ENCODE peak calls at places on chromosomes 3 and 15, in four cellular contexts. Z is uterus, R is heart left ventricle, X is body of pancreas. P is an unnamed sample.

GRCh38 chr3:45571969-45572368 is 22.6 kb upstream of the LIMD1 start:
- DNase-seq in Z (no peak), R (no peak), X (no peak), P (no peak)

GRCh38 chr3:32383136-32383711 is 8.4 kb upstream of the CMTM7 start:
- DNase-seq in Z (no peak), R (no peak), X (no peak), P (no peak)

GRCh38 chr15:70669966-70670658 is 93.2 kb downstream of the UACA start:
- DNase-seq in Z (no peak), R (peak), X (peak), P (no peak)

GRCh38 chr3:184632551-184632950 is 71.0 kb downstream of the EPHB3 start:
- DNase-seq in Z (no peak), R (no peak), X (no peak), P (no peak)

GRCh38 chr3:112531358-112531781 is 30.4 kb downstream of the ATG3 start:
- DNase-seq in Z (no peak), R (no peak), X (no peak), P (no peak)

GRCh38 chr3:145359040-145359439 is 801.9 kb downstream of the PLOD2 start:
- DNase-seq in Z (no peak), R (no peak), X (no peak), P (no peak)

GRCh38 chr3:59327324-59327939 is 277.6 kb upstream of the CFAP20DC start:
- DNase-seq in Z (no peak), R (no peak), X (no peak), P (no peak)

GRCh38 chr3:42369304-42369703 is 41.1 kb downstream of the LYZL4 start:
- DNase-seq in Z (peak), R (peak), X (no peak), P (no peak)

GRCh38 chr15:33160054-33160453 is 34.5 kb downstream of the FMN1 start:
- DNase-seq in Z (no peak), R (no peak), X (no peak), P (no peak)

GRCh38 chr3:155805802-155806618 is at the start of gene C3orf33:
- DNase-seq in Z (peak), R (peak), X (peak), P (no peak)
- TF ChIP-seq CTCF in Z (peak), R (peak), X (peak), P (peak)

DNA sequence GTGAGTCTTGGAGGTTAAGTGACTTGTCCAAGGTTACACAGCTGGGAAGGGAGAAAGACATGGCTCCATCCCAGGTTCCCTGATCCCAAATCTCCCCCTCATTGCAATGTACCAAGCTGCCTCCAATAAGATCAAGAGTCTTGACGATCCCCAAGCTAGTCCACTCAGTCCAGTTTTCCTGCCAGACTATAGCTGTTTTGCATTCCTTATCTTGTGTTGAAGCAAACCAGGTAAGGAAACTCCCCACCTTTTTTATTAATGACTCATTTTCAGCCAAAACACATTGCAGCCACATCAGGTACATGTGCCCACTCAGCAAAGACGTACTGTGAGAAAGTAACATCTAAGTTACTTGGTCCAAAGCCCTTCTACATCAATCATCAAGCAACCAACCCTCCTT is 41.9 kb downstream of the LIPC start:
- DNase-seq in Z (no peak), R (no peak), X (no peak), P (no peak)
- TF ChIP-seq POLR2A in Z (no peak), R (no peak), X (peak), P (no peak)

DNA sequence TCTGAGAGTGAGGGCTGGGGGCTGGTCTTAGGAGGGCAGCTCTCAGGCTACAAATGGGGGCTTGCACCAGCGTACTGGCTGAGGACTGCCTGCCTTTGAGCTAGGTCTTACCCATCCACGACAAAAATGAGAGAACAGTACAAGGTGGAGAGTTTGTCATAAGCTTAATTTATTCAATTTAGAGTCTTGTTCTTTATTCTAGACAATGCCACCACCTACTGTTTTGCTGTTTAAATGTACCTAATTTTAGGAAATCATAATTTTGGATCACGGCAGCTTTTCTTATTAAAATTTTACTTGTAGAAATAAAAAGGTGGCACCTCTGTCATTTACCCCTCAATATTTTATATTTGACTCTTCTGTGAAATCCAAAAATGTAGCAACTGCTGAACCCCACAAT is 88.4 kb downstream of the SLCO3A1 start:
- DNase-seq in Z (no peak), R (no peak), X (no peak), P (no peak)
- TF ChIP-seq CTCF in Z (no peak), R (no peak), X (no peak), P (no peak)

DNA sequence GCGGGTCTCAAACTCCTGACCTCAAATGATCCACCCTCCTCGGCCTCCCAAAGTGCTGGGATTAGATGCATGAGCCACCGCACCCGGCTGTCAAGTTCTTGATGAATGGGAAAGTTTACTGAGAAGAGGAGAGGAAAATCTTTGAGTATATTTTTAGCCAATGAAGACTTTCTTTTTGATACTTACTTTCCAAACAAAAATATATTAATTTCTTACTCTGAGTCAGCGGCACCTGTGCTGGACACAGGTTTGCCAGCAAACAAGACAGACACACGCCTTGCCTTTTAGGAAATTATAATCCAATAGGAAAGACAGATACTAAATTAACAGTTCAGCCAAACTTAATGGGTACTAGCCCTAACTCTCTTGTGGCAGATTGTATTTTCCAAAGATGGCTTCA is 166.6 kb downstream of the SHQ1 start:
- DNase-seq in Z (no peak), R (no peak), X (no peak), P (no peak)
- TF ChIP-seq POLR2A in Z (no peak), R (no peak), X (no peak), P (no peak)

DNA sequence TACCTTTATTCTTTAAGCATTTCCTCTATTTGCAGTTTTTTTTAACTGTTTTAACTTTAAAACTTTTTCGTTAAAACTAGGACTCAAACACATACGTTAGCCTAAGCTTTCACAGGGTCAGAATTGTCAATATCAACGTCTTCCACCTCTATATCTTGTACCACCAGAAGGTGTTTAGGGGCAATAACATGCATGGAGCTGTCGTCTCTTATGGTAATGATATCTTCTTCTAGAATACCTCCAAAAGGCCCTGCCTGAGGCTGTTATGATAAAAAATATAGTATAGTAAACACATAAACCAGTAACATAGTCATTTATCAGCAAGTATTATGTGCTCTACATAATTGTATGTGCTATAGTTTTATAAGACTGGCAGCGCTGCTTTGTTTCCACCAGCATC is 76.3 kb upstream of the MLF1 start:
- DNase-seq in Z (no peak), R (no peak), X (no peak), P (no peak)
- TF ChIP-seq CTCF in Z (no peak), R (no peak), X (no peak), P (no peak)

DNA sequence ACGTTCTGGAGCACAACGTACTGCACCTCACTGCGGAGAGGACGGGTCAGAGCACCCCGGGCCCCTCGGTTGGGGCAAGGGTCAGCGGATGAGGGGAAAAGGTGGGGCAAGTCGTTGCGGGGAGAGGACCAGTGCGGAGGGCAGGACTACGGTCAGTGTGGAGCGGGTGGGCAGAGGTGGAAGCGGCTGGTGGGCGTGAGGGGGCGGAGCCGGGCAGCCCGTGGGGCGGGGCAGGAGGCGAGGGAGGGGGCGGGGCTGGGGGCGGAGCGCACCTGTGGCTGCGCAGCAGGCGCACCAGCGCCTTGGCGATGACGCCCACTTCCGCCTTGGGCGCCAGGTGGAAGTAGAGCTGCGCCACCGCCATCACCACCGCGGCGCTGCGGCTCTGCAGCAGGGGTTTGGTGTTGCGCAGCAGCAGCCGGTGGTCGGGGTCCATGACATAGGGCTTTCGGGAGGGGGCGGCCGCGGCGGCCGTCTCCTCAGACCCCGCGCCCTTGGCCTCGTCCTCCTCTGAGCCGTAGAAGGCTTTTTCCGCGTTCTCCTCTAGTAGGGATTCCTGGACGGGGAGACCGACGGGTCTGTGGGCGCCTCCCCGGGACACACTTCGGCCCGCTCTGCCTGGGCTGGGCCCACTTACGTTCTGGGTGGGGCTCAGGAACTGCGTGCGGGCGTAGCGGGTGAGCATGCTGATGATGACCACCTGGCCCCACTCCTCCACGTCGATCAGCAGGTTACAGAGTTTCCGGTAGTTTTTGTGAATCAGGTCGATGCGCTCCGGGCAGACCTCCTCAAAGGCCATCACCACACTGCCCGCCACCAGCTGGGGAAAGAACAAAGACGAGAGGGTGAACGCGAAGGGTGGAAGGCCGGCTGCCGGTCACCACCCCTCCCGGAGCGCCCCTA is 29.2 kb downstream of the AP3B2 start:
- DNase-seq in Z (no peak), R (no peak), X (peak), P (no peak)
- TF ChIP-seq POLR2A in Z (no peak), R (no peak), X (peak), P (no peak)

GRCh38 chr15:48811325-48811938 is 563 bp upstream of the CEP152 start:
- DNase-seq in Z (no peak), R (no peak), X (no peak), P (no peak)
- TF ChIP-seq CTCF in Z (no peak), R (no peak), X (no peak), P (no peak)

GRCh38 chr15:40498418-40498817 is 27.6 kb downstream of the CHST14 start:
- DNase-seq in Z (no peak), R (no peak), X (no peak), P (no peak)
- TF ChIP-seq POLR2A in Z (no peak), R (no peak), X (no peak), P (no peak)